ENCODE peak calls at places on chromosomes 2 and 18, in six cellular contexts. One of them, this sample, is unnamed.

GRCh38 chr18:49832221-49832647 is 18.9 kb upstream of the ACAA2 start:
- DNase-seq in ovary: no peak
- DNase-seq in CD4-positive, alpha-beta T cell: no peak
- DNase-seq in right cardiac atrium: no peak
- DNase-seq in SJSA1: no peak
- DNase-seq in lower lobe of right lung: no peak
- DNase-seq in this sample: no peak

GRCh38 chr2:231571810-231572209 is 20.9 kb upstream of the TEX44 start:
- DNase-seq in ovary: no peak
- DNase-seq in CD4-positive, alpha-beta T cell: no peak
- DNase-seq in right cardiac atrium: no peak
- DNase-seq in SJSA1: no peak
- DNase-seq in lower lobe of right lung: no peak
- DNase-seq in this sample: no peak

GRCh38 chr2:30206461-30207430 is 24.6 kb upstream of the LBH start:
- DNase-seq in ovary: no peak
- DNase-seq in CD4-positive, alpha-beta T cell: no peak
- DNase-seq in right cardiac atrium: no peak
- DNase-seq in SJSA1: no peak
- DNase-seq in lower lobe of right lung: no peak
- DNase-seq in this sample: no peak

GRCh38 chr2:106038598-106039375 is 155.3 kb downstream of the UXS1 start:
- DNase-seq in ovary: no peak
- DNase-seq in CD4-positive, alpha-beta T cell: no peak
- DNase-seq in right cardiac atrium: no peak
- DNase-seq in SJSA1: no peak
- DNase-seq in lower lobe of right lung: no peak
- DNase-seq in this sample: no peak

GRCh38 chr2:33484042-33484621 is 7.7 kb downstream of the RASGRP3 start:
- DNase-seq in ovary: no peak
- DNase-seq in CD4-positive, alpha-beta T cell: no peak
- DNase-seq in right cardiac atrium: no peak
- DNase-seq in SJSA1: no peak
- DNase-seq in lower lobe of right lung: no peak
- DNase-seq in this sample: no peak

GRCh38 chr2:223997938-223998337 is 40.7 kb downstream of the MRPL44 start:
- DNase-seq in ovary: no peak
- DNase-seq in CD4-positive, alpha-beta T cell: no peak
- DNase-seq in right cardiac atrium: no peak
- DNase-seq in SJSA1: peak
- DNase-seq in lower lobe of right lung: no peak
- DNase-seq in this sample: no peak

GRCh38 chr2:233597522-233597921 is 19.9 kb upstream of the UGT1A8 start:
- DNase-seq in ovary: no peak
- DNase-seq in CD4-positive, alpha-beta T cell: no peak
- DNase-seq in right cardiac atrium: no peak
- DNase-seq in SJSA1: no peak
- DNase-seq in lower lobe of right lung: no peak
- DNase-seq in this sample: no peak

GRCh38 chr2:98376996-98377395 is 30.7 kb downstream of the CNGA3 start:
- DNase-seq in ovary: no peak
- DNase-seq in CD4-positive, alpha-beta T cell: no peak
- DNase-seq in right cardiac atrium: peak
- DNase-seq in SJSA1: no peak
- DNase-seq in lower lobe of right lung: no peak
- DNase-seq in this sample: no peak

GRCh38 chr2:43934567-43934966 is 61.2 kb downstream of the LRPPRC start:
- DNase-seq in ovary: no peak
- DNase-seq in CD4-positive, alpha-beta T cell: no peak
- DNase-seq in right cardiac atrium: no peak
- DNase-seq in SJSA1: no peak
- DNase-seq in lower lobe of right lung: no peak
- DNase-seq in this sample: no peak

GRCh38 chr2:227661827-227662226 is 4.8 kb upstream of the SCYGR5 start:
- DNase-seq in ovary: no peak
- DNase-seq in CD4-positive, alpha-beta T cell: no peak
- DNase-seq in right cardiac atrium: no peak
- DNase-seq in SJSA1: no peak
- DNase-seq in lower lobe of right lung: no peak
- DNase-seq in this sample: no peak

GRCh38 chr2:211867845-211868361 is 670.7 kb downstream of the ERBB4 start:
- DNase-seq in ovary: no peak
- DNase-seq in CD4-positive, alpha-beta T cell: no peak
- DNase-seq in right cardiac atrium: no peak
- DNase-seq in SJSA1: no peak
- DNase-seq in lower lobe of right lung: no peak
- DNase-seq in this sample: no peak

GRCh38 chr2:65710779-65711295 is 278.4 kb upstream of the SPRED2 start:
- DNase-seq in ovary: no peak
- DNase-seq in CD4-positive, alpha-beta T cell: no peak
- DNase-seq in right cardiac atrium: no peak
- DNase-seq in SJSA1: no peak
- DNase-seq in lower lobe of right lung: no peak
- DNase-seq in this sample: no peak

GRCh38 chr18:46174317-46175039 is 70.3 kb downstream of the HAUS1 start:
- DNase-seq in ovary: no peak
- DNase-seq in CD4-positive, alpha-beta T cell: peak
- DNase-seq in right cardiac atrium: peak
- DNase-seq in SJSA1: peak
- DNase-seq in lower lobe of right lung: peak
- DNase-seq in this sample: no peak

GRCh38 chr2:237464757-237465391 is 22.2 kb upstream of the MLPH start:
- DNase-seq in ovary: no peak
- DNase-seq in CD4-positive, alpha-beta T cell: no peak
- DNase-seq in right cardiac atrium: no peak
- DNase-seq in SJSA1: no peak
- DNase-seq in lower lobe of right lung: no peak
- DNase-seq in this sample: no peak

GRCh38 chr2:232666051-232666805 is 30.9 kb upstream of the GIGYF2 start:
- DNase-seq in ovary: no peak
- DNase-seq in CD4-positive, alpha-beta T cell: no peak
- DNase-seq in right cardiac atrium: no peak
- DNase-seq in SJSA1: no peak
- DNase-seq in lower lobe of right lung: no peak
- DNase-seq in this sample: no peak

GRCh38 chr18:77250926-77251729 is 1.5 kb downstream of the GALR1 start:
- DNase-seq in ovary: no peak
- DNase-seq in CD4-positive, alpha-beta T cell: no peak
- DNase-seq in right cardiac atrium: no peak
- DNase-seq in SJSA1: no peak
- DNase-seq in lower lobe of right lung: no peak
- DNase-seq in this sample: no peak

GRCh38 chr2:1967242-1968210 is 223.2 kb upstream of the PXDN start:
- DNase-seq in ovary: no peak
- DNase-seq in CD4-positive, alpha-beta T cell: no peak
- DNase-seq in right cardiac atrium: no peak
- DNase-seq in SJSA1: no peak
- DNase-seq in lower lobe of right lung: no peak
- DNase-seq in this sample: no peak

GRCh38 chr2:189347540-189347939 is 93.7 kb upstream of the WDR75 start:
- DNase-seq in ovary: peak
- DNase-seq in CD4-positive, alpha-beta T cell: no peak
- DNase-seq in right cardiac atrium: no peak
- DNase-seq in SJSA1: peak
- DNase-seq in lower lobe of right lung: no peak
- DNase-seq in this sample: no peak

GRCh38 chr18:43524260-43524659 is 247.0 kb upstream of the SYT4 start:
- DNase-seq in ovary: no peak
- DNase-seq in CD4-positive, alpha-beta T cell: no peak
- DNase-seq in right cardiac atrium: no peak
- DNase-seq in SJSA1: no peak
- DNase-seq in lower lobe of right lung: no peak
- DNase-seq in this sample: no peak

GRCh38 chr2:112321375-112322320 is 46.3 kb downstream of the ZC3H6 start:
- DNase-seq in ovary: no peak
- DNase-seq in CD4-positive, alpha-beta T cell: no peak
- DNase-seq in right cardiac atrium: no peak
- DNase-seq in SJSA1: no peak
- DNase-seq in lower lobe of right lung: no peak
- DNase-seq in this sample: no peak

GRCh38 chr2:221125691-221126090 is 446.4 kb downstream of the EPHA4 start:
- DNase-seq in ovary: no peak
- DNase-seq in CD4-positive, alpha-beta T cell: no peak
- DNase-seq in right cardiac atrium: no peak
- DNase-seq in SJSA1: no peak
- DNase-seq in lower lobe of right lung: no peak
- DNase-seq in this sample: no peak

GRCh38 chr2:112728384-112729175 is 7.8 kb downstream of the NT5DC4 start:
- DNase-seq in ovary: no peak
- DNase-seq in CD4-positive, alpha-beta T cell: no peak
- DNase-seq in right cardiac atrium: no peak
- DNase-seq in SJSA1: no peak
- DNase-seq in lower lobe of right lung: no peak
- DNase-seq in this sample: peak

DNA sequence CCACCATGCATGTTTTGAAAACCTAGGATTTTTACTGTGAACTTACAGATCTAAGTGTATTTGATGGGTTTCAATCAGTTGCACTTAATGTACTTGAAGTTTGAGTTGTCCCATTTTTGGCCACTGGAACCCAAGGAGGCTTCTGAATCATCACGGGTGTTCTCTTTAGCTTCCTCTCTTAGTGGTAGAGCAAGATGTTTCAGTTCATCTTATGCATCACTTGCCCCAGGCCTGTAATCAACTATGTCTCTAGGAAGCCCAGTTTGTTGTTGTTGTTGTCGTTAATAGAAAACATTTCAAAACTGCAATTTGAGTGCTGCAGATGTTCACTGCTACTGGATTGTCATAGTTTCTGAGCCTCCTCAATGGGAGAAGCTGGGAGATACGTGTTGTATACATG is 97.0 kb downstream of the FHOD3 start:
- DNase-seq in ovary: no peak
- DNase-seq in CD4-positive, alpha-beta T cell: no peak
- DNase-seq in right cardiac atrium: no peak
- DNase-seq in SJSA1: no peak
- DNase-seq in lower lobe of right lung: no peak
- DNase-seq in this sample: no peak
- H3K27ac ChIP-seq in ovary: no peak
- H3K27ac ChIP-seq in CD4-positive, alpha-beta T cell: no peak
- H3K27ac ChIP-seq in right cardiac atrium: peak
- H3K27ac ChIP-seq in SJSA1: no peak
- H3K27ac ChIP-seq in lower lobe of right lung: no peak
- H3K27ac ChIP-seq in this sample: no peak

DNA sequence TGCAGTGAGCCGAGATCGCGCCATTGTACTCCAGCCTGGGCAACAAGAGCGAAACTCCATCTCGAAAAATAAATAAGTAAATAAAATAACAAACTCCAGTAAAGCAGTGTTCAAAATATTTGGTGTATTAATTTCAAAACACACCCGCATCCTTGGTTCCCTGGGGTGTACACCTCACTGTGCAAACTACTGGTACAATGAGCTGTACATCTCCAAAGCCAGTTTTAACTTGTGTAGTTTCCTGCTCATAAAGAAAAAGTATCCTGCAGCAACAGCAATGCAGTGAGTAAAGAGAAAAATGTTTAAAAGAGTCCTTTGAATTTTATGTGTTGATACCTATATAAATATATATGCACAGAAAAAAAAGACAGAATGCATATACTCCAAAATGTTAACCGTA is 4.4 kb upstream of the NFE2L2 start:
- DNase-seq in ovary: no peak
- DNase-seq in CD4-positive, alpha-beta T cell: no peak
- DNase-seq in right cardiac atrium: no peak
- DNase-seq in SJSA1: no peak
- DNase-seq in lower lobe of right lung: no peak
- DNase-seq in this sample: no peak
- H3K27ac ChIP-seq in ovary: no peak
- H3K27ac ChIP-seq in CD4-positive, alpha-beta T cell: no peak
- H3K27ac ChIP-seq in right cardiac atrium: no peak
- H3K27ac ChIP-seq in SJSA1: no peak
- H3K27ac ChIP-seq in lower lobe of right lung: no peak
- H3K27ac ChIP-seq in this sample: no peak

GRCh38 chr18:57430166-57430958 is 4.8 kb upstream of the ONECUT2 start:
- DNase-seq in ovary: no peak
- DNase-seq in CD4-positive, alpha-beta T cell: no peak
- DNase-seq in right cardiac atrium: no peak
- DNase-seq in SJSA1: no peak
- DNase-seq in lower lobe of right lung: no peak
- DNase-seq in this sample: no peak

GRCh38 chr18:57429607-57430165 is 5.5 kb upstream of the ONECUT2 start:
- DNase-seq in ovary: no peak
- DNase-seq in CD4-positive, alpha-beta T cell: no peak
- DNase-seq in right cardiac atrium: no peak
- DNase-seq in SJSA1: no peak
- DNase-seq in lower lobe of right lung: no peak
- DNase-seq in this sample: no peak

GRCh38 chr18:57431512-57432080 is 3.6 kb upstream of the ONECUT2 start:
- DNase-seq in ovary: no peak
- DNase-seq in CD4-positive, alpha-beta T cell: no peak
- DNase-seq in right cardiac atrium: no peak
- DNase-seq in SJSA1: no peak
- DNase-seq in lower lobe of right lung: no peak
- DNase-seq in this sample: no peak

GRCh38 chr18:57432118-57432517 is 3.1 kb upstream of the ONECUT2 start:
- DNase-seq in ovary: no peak
- DNase-seq in CD4-positive, alpha-beta T cell: no peak
- DNase-seq in right cardiac atrium: no peak
- DNase-seq in SJSA1: no peak
- DNase-seq in lower lobe of right lung: no peak
- DNase-seq in this sample: no peak

DNA sequence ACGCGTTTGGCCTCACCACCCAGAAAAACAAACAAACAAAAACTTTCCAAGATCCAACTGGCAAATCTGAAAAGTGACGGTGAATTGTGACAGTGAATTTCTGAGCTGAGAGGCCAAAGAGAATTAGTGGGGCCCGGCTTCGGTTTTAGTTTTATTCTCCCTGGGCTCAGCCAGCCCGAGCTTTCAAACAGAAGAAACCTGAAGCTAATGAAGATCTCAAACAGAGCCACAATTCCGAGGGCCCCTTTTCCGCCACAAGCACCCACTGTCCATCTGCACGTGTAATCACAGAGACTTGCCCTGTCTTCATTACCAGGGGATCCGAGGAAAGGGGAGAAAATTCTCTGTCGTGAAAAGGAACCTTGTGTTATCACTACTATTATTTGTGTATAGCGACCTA is 4.2 kb upstream of the ONECUT2 start:
- DNase-seq in ovary: no peak
- DNase-seq in CD4-positive, alpha-beta T cell: no peak
- DNase-seq in right cardiac atrium: no peak
- DNase-seq in SJSA1: no peak
- DNase-seq in lower lobe of right lung: no peak
- DNase-seq in this sample: no peak
- H3K27ac ChIP-seq in ovary: no peak
- H3K27ac ChIP-seq in CD4-positive, alpha-beta T cell: no peak
- H3K27ac ChIP-seq in right cardiac atrium: no peak
- H3K27ac ChIP-seq in SJSA1: no peak
- H3K27ac ChIP-seq in lower lobe of right lung: no peak
- H3K27ac ChIP-seq in this sample: no peak

DNA sequence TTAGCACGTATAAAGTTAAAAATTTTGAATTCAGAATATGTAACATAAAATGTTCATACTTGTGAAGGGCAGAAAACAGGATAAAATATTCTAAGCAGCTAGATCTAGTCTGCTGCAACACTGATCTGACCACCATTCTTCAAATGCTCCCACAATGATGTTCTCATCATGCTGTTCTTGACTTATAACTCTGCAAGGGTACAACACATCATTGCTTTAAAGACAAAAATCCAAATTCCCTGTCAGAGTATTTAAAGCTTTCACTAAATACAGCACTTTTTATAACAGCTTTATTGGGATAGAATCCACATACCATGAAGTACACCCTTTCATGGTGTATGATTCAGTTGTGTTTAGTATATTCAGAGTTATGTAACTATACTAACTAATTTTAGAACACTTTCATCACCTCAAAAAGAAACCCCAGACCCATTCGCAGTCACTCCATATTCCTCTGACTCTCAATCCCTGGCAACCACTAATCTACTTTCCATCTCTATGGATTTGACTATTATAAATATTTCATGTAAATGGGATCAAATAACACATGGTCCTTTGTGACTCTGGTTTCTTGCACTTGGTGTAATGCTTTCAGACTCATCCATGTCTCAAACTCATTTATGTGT is 56.4 kb downstream of the MAP4K3 start:
- DNase-seq in ovary: no peak
- DNase-seq in CD4-positive, alpha-beta T cell: no peak
- DNase-seq in right cardiac atrium: no peak
- DNase-seq in SJSA1: no peak
- DNase-seq in lower lobe of right lung: no peak
- DNase-seq in this sample: no peak
- H3K27ac ChIP-seq in ovary: no peak
- H3K27ac ChIP-seq in CD4-positive, alpha-beta T cell: no peak
- H3K27ac ChIP-seq in right cardiac atrium: no peak
- H3K27ac ChIP-seq in SJSA1: no peak
- H3K27ac ChIP-seq in lower lobe of right lung: peak
- H3K27ac ChIP-seq in this sample: peak

This sample was measured in coronary artery.